ENCODE peak calls at places on chromosomes 3 and 15, in nine cellular contexts. N is cardiac muscle cell; B is mucosa of descending colon; Z is activated CD4-positive, CD25-positive, alpha-beta regulatory T cell treated with anti-CD3 and anti-CD28 coated beads, Interleukin-2, amount 50 U/mL, for 72 hours; G is endothelial cell; J is naive thymus-derived CD8-positive, alpha-beta T cell; A is EH; K is NB4; F is mammary epithelial cell. H is an unnamed sample.

GRCh38 chr3:30628931-30629590 is 22.7 kb downstream of the TGFBR2 start:
- DNase-seq in N (peak), B (no peak), Z (no peak), G (no peak), J (no peak), A (no peak), K (peak), F (no peak), H (no peak)

GRCh38 chr3:65584002-65584401 is 454.7 kb downstream of the MAGI1 start:
- DNase-seq in N (no peak), B (no peak), Z (no peak), G (no peak), J (no peak), A (no peak), K (no peak), F (no peak), H (no peak)

GRCh38 chr3:191051037-191051436 is 148.0 kb upstream of the OSTN start:
- DNase-seq in N (peak), B (no peak), Z (no peak), G (no peak), J (no peak), A (peak), K (peak), F (peak), H (no peak)

GRCh38 chr3:150068440-150069157 is 97.9 kb upstream of the PFN2 start:
- DNase-seq in N (no peak), B (no peak), Z (no peak), G (no peak), J (no peak), A (no peak), K (no peak), F (no peak), H (no peak)

GRCh38 chr15:29857196-29857595 is 34.9 kb upstream of the TJP1 start:
- DNase-seq in N (no peak), B (no peak), Z (no peak), G (no peak), J (no peak), A (no peak), K (no peak), F (no peak), H (no peak)

GRCh38 chr3:118587037-118587741 is 447.5 kb downstream of the IGSF11 start:
- DNase-seq in N (peak), B (no peak), Z (no peak), G (no peak), J (no peak), A (no peak), K (no peak), F (peak), H (no peak)

GRCh38 chr3:72164635-72164978 is 379.7 kb upstream of the PROK2 start:
- DNase-seq in N (no peak), B (no peak), Z (no peak), G (no peak), J (no peak), A (no peak), K (no peak), F (no peak), H (no peak)

GRCh38 chr15:51076142-51076897 is 18.4 kb downstream of the TNFAIP8L3 start:
- DNase-seq in N (no peak), B (no peak), Z (no peak), G (no peak), J (no peak), A (no peak), K (no peak), F (no peak), H (no peak)

GRCh38 chr3:107216229-107216628 is 161.0 kb upstream of the CCDC54 start:
- DNase-seq in N (no peak), B (no peak), Z (no peak), G (no peak), J (no peak), A (no peak), K (no peak), F (no peak), H (no peak)